ENCODE peak calls at places on chromosomes 6 and 20, in six cellular contexts. G, Z, F, I, R and Y are unnamed samples.

GRCh38 chr20:18590163-18590562 is 2.3 kb downstream of the DTD1 start:
- DNase-seq in G (no peak), Z (no peak), F (no peak), I (no peak), R (no peak), Y (no peak)

GRCh38 chr6:40348591-40348990 is 238.6 kb downstream of the LRFN2 start:
- DNase-seq in G (no peak), Z (no peak), F (no peak), I (no peak), R (no peak), Y (no peak)

GRCh38 chr20:21269772-21270171 is 33.4 kb upstream of the XRN2 start:
- DNase-seq in G (no peak), Z (no peak), F (no peak), I (no peak), R (no peak), Y (no peak)

GRCh38 chr6:33768644-33769120 is 20.2 kb downstream of the LEMD2 start:
- DNase-seq in G (peak; percentile 48), Z (peak; percentile 85), F (peak; percentile 85), I (peak; percentile 56), R (peak; percentile 91), Y (peak; percentile 85)

GRCh38 chr6:139198529-139199303 is 63.8 kb downstream of the HECA start:
- DNase-seq in G (no peak), Z (no peak), F (no peak), I (no peak), R (no peak), Y (no peak)

GRCh38 chr20:45685896-45686295 is 15.9 kb upstream of the WFDC11 start:
- DNase-seq in G (no peak), Z (no peak), F (peak; percentile 44), I (no peak), R (no peak), Y (no peak)

GRCh38 chr20:19492116-19492515 is 265.9 kb upstream of the RIN2 start:
- DNase-seq in G (no peak), Z (no peak), F (no peak), I (no peak), R (no peak), Y (no peak)

GRCh38 chr6:5695260-5696245 is 311.2 kb downstream of the NRN1 start:
- DNase-seq in G (no peak), Z (no peak), F (no peak), I (no peak), R (no peak), Y (peak; percentile 32)

GRCh38 chr6:170522565-170523183 is 30.4 kb downstream of the PSMB1 start:
- DNase-seq in G (peak; percentile 12), Z (no peak), F (peak; percentile 81), I (no peak), R (no peak), Y (no peak)

GRCh38 chr6:166435574-166435973 is 52.8 kb upstream of the MPC1 start:
- DNase-seq in G (no peak), Z (peak; percentile 48), F (no peak), I (no peak), R (peak; percentile 31), Y (no peak)

GRCh38 chr6:140988780-140989179 is 1143.9 kb upstream of the GJE1 start:
- DNase-seq in G (no peak), Z (no peak), F (no peak), I (peak; percentile 67), R (no peak), Y (no peak)

GRCh38 chr6:6975395-6976111 is 132.2 kb upstream of the RREB1 start:
- DNase-seq in G (no peak), Z (no peak), F (no peak), I (no peak), R (no peak), Y (no peak)

GRCh38 chr6:96836579-96837137 is 619 bp downstream of the GPR63 start:
- DNase-seq in G (no peak), Z (no peak), F (peak; percentile 50), I (no peak), R (no peak), Y (no peak)

GRCh38 chr6:47651505-47651944 is 46.9 kb upstream of the ADGRF4 start:
- DNase-seq in G (no peak), Z (no peak), F (no peak), I (peak; percentile 52), R (no peak), Y (no peak)

GRCh38 chr6:169779092-169779815 is 27.8 kb downstream of the ERMARD start:
- DNase-seq in G (no peak), Z (no peak), F (no peak), I (no peak), R (no peak), Y (no peak)

GRCh38 chr6:11392778-11393507 is 144.6 kb upstream of the TMEM170B start:
- DNase-seq in G (no peak), Z (peak; percentile 41), F (no peak), I (peak; percentile 77), R (peak; percentile 53), Y (no peak)

GRCh38 chr6:70304611-70305010 is 1.7 kb upstream of the COL9A1 start:
- DNase-seq in G (no peak), Z (no peak), F (no peak), I (no peak), R (no peak), Y (no peak)

DNA sequence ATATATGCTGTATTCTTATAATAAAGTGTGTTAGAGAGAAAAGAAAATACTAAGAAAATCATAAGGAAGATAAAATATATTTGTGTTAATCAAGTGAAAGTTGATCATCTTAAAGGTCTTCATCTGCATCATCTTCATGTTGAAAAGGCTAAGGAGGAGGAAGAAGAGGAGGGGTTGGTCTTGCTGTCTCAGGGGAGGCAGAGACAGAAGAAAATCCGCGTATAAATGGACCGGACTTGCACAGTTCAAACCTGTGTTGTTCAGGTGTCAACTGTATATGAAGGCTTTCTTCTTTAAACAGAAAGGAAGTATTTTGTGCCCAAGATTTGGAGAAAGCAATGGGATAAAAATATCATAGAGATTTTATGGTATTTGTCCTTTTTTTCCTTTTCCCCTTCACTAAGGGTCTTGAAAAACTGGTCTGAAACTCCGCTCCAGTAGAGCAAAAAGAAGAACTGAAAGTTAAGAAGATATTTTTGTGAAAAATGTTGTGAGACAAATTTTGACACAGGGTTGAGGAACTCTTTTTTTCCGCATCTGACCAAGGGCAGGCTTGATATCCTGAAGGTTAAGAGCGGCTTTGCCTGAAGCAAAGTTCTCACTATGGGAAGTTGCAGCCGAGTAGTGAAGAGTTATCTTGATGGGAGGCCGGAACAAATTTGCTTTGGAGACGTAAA is 350.7 kb downstream of the LAMA2 start:
- DNase-seq in G (no peak), Z (no peak), F (no peak), I (no peak), R (no peak), Y (no peak)
- H3K27ac ChIP-seq in G (no peak overlapping the region), Z (no peak overlapping the region), F (no peak overlapping the region), I (no peak overlapping the region), R (no peak overlapping the region), Y (no peak overlapping the region)

DNA sequence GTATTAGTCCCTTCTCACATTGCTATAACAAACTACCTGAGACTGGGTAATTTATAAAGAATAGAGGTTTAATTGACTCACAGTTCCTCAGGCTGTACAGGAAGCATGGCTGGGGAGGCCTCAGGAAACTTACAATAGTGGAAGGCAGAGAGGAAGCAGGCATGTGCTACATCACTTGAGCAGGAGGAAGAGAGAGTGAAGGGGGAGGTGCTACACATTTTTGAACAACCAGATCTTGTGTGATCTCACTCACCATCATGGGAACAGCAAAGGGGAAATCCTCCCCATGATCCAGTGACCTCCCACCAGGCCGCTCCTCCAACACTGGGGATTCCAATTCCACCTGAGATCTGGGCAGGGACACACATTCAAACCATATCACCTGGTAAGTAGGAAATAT is 630.6 kb downstream of the QKI start:
- DNase-seq in G (no peak), Z (no peak), F (no peak), I (no peak), R (no peak), Y (no peak)
- H3K27me3 ChIP-seq in G (no peaks in the 10 kb centered on the region), Z (no peaks in the 10 kb centered on the region), F (no peaks in the 10 kb centered on the region), I (no peaks in the 10 kb centered on the region), R (no peaks in the 10 kb centered on the region), Y (no peaks in the 10 kb centered on the region)

GRCh38 chr6:161216616-161217205 is 57.1 kb downstream of the AGPAT4 start:
- DNase-seq in G (no peak), Z (no peak), F (no peak), I (no peak), R (no peak), Y (no peak)
- H3K9me3 ChIP-seq in G (peaks cover 18% of the 10 kb centered on the region), Z (no peaks in the 10 kb centered on the region), F (peaks cover 13% of the 10 kb centered on the region), I (peaks cover 3% of the 10 kb centered on the region), R (no peaks in the 10 kb centered on the region), Y (no peaks in the 10 kb centered on the region)

GRCh38 chr6:16251706-16252105 is 13.3 kb downstream of the GMPR start:
- DNase-seq in G (no peak), Z (no peak), F (no peak), I (no peak), R (no peak), Y (no peak)
- H3K27ac ChIP-seq in G (no peak overlapping the region), Z (no peak overlapping the region), F (no peak overlapping the region), I (no peak overlapping the region), R (no peak overlapping the region), Y (no peak overlapping the region)

DNA sequence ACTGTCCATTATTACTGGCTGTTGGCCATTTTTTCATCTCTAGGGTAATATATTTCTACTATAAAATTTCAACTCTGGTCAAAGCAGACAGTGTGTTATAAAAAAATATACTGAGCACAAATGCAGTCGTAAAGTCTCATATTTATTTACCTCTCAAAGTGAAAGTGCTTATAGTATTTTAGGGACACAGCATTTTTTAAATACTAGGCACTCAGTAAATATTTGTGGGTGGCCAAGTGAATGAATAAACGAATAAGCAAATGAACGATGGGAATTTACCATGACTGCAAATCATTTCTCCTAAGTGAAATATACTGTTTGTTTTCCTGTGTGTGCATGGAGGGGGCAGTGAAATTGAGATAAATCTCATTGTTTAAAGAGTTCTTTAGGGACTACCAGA is 659.6 kb downstream of the KIF16B start:
- DNase-seq in G (no peak), Z (no peak), F (no peak), I (no peak), R (no peak), Y (no peak)
- H3K27me3 ChIP-seq in G (no peaks in the 10 kb centered on the region), Z (no peaks in the 10 kb centered on the region), F (no peaks in the 10 kb centered on the region), I (no peaks in the 10 kb centered on the region), R (no peaks in the 10 kb centered on the region), Y (no peaks in the 10 kb centered on the region)

GRCh38 chr20:37438464-37439222 is 82.4 kb upstream of the NNAT start:
- DNase-seq in G (no peak), Z (no peak), F (no peak), I (no peak), R (no peak), Y (no peak)
- H3K9me3 ChIP-seq in G (no peaks in the 10 kb centered on the region), Z (no peaks in the 10 kb centered on the region), F (no peaks in the 10 kb centered on the region), I (no peaks in the 10 kb centered on the region), R (no peaks in the 10 kb centered on the region), Y (no peaks in the 10 kb centered on the region)